ENCODE peak calls at places on chromosomes 5 and 9, in six cellular contexts. M is ovary, U is neuronal stem cell, E is RWPE1, T is mesendoderm, V is IMR-90. C is an unnamed sample.

GRCh38 chr5:107251151-107251550 is 419.6 kb downstream of the EFNA5 start:
- DNase-seq in U (no peak), E (no peak), M (no peak), V (no peak), T (no peak), C (no peak)

GRCh38 chr9:5566054-5566618 is 55.8 kb downstream of the PDCD1LG2 start:
- DNase-seq in V (no peak), T (no peak), E (no peak), M (no peak), U (no peak), C (no peak)

GRCh38 chr5:94778712-94779111 is 160.2 kb downstream of the SLF1 start:
- DNase-seq in M (no peak), U (no peak), T (no peak), E (no peak), V (no peak), C (no peak)

GRCh38 chr5:56900858-56901578 is 8.4 kb upstream of the SETD9 start:
- DNase-seq in M (no peak), V (peak), E (peak), T (peak), U (peak), C (no peak)

GRCh38 chr9:89543057-89543456 is 45.1 kb upstream of the SEMA4D start:
- DNase-seq in V (no peak), U (no peak), T (no peak), E (no peak), M (no peak), C (no peak)

GRCh38 chr5:18219241-18219640 is 585.0 kb downstream of the TAF11L14 start:
- DNase-seq in V (no peak), E (no peak), M (no peak), T (no peak), U (no peak), C (no peak)

GRCh38 chr5:53478411-53479044 is 1.9 kb upstream of the FST start:
- DNase-seq in M (no peak), T (peak), E (peak), V (peak), U (peak), C (no peak)

GRCh38 chr5:155616779-155617392 is 603.3 kb downstream of the KIF4B start:
- DNase-seq in U (peak), V (no peak), T (peak), M (peak), E (peak), C (no peak)

GRCh38 chr5:72604111-72604792 is 97.0 kb upstream of the ZNF366 start:
- DNase-seq in V (no peak), T (no peak), U (no peak), E (no peak), M (no peak), C (no peak)

GRCh38 chr9:33506626-33507370 is 17.3 kb upstream of the ANKRD18B start:
- DNase-seq in M (no peak), V (peak), T (peak), U (no peak), E (peak), C (no peak)

GRCh38 chr5:179400020-179400419 is 54.8 kb upstream of the ADAMTS2 start:
- DNase-seq in E (no peak), U (no peak), M (no peak), T (no peak), V (no peak), C (no peak)

GRCh38 chr5:142550471-142550870 is 135.4 kb downstream of the FGF1 start:
- DNase-seq in T (no peak), M (no peak), U (no peak), E (no peak), V (no peak), C (no peak)

GRCh38 chr9:131274674-131275331 is 1.5 kb downstream of the FAM78A start:
- DNase-seq in T (no peak), V (no peak), E (no peak), U (no peak), M (no peak), C (no peak)

GRCh38 chr9:111945216-111945615 is 48.6 kb downstream of the UGCG start:
- DNase-seq in E (no peak), V (peak), T (no peak), U (no peak), M (no peak), C (no peak)

GRCh38 chr5:162209005-162209605 is 141.5 kb downstream of the GABRG2 start:
- DNase-seq in M (no peak), U (peak), V (no peak), T (peak), E (peak), C (no peak)

GRCh38 chr5:149125386-149125891 is 15.9 kb upstream of the ABLIM3 start:
- DNase-seq in E (peak), T (peak), M (no peak), U (no peak), V (peak), C (no peak)

GRCh38 chr9:128523199-128523925 is 18.8 kb downstream of the GLE1 start:
- DNase-seq in M (peak), U (no peak), T (peak), E (no peak), V (peak), C (no peak)

GRCh38 chr9:120868676-120869359 is 8.2 kb downstream of the PHF19 start:
- DNase-seq in V (peak), T (peak), E (peak), M (peak), U (peak), C (peak)
- H3K27ac ChIP-seq in V (peak), T (no peak), E (peak), M (peak), U (peak), C (peak)

DNA sequence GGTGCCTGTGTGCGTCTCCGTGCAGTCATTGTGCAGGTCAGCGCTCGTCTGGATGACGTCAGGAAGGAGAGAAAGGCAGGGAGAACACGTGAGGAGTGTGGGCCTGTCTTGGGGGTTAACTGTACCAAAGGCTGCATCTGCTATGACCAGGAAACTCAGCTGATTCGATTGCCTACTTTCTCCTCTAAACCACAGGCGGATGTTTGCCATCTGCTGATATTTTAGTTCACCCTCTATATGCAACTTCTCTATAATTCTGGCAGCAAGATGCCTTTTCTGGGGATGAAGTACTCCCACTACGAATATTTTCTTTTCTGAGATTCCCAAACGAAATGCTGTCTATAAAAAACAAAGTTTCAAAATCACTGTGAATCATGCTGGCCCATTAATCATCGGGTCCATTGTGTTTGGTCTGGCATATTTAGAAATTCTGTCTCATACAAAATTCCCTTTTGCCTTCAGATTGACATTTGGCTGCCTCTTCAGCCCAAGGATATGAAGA is 24.7 kb downstream of the PCSK1 start:
- DNase-seq in U (no peak), T (no peak), M (peak), V (peak), E (peak), C (no peak)
- H3K27ac ChIP-seq in U (no peak), T (no peak), M (no peak), V (no peak), E (peak), C (peak)

GRCh38 chr5:6727231-6727630 is 14.0 kb downstream of the TENT4A start:
- DNase-seq in U (no peak), E (no peak), M (no peak), V (no peak), T (no peak), C (no peak)

GRCh38 chr5:6728795-6729183 is 15.6 kb downstream of the TENT4A start:
- DNase-seq in T (no peak), M (no peak), V (no peak), E (no peak), U (no peak), C (no peak)

GRCh38 chr5:6729400-6730310 is 16.4 kb downstream of the TENT4A start:
- DNase-seq in V (no peak), T (no peak), E (no peak), M (no peak), U (no peak), C (no peak)

GRCh38 chr5:6726006-6726405 is 12.8 kb downstream of the TENT4A start:
- DNase-seq in T (no peak), M (no peak), V (no peak), U (no peak), E (no peak), C (no peak)

GRCh38 chr5:6728011-6728794 is 15.0 kb downstream of the TENT4A start:
- DNase-seq in U (no peak), T (peak), E (no peak), M (no peak), V (no peak), C (no peak)
- H3K27ac ChIP-seq in U (no peak), T (no peak), E (peak), M (no peak), V (no peak), C (no peak)

DNA sequence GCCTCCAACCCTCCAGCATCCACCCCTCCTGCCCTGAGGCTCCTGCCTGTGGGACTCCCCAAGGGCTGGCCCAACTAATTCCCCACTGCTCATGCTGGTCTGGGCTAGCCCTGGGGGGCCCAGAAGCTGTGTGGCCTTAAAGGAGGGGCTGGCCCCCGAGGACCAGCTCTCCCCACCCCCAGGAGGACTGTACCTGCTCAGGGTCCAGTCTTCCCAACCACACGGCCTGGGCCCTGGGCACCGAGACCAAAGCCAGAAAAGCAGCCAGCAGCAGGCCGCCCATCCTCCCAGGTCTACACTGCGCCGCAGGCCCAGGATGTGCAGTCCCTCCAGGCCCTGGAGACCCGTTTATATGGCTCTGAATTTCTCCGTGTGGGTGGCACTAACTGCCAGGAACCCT is at the start of gene LCN6:
- DNase-seq in U (no peak), M (no peak), T (no peak), E (no peak), V (no peak), C (no peak)
- H3K27ac ChIP-seq in U (no peak), M (no peak), T (no peak), E (no peak), V (no peak), C (no peak)

C was measured in vagina.